ENCODE peak calls at places on chromosomes 16 and 17, in six cellular contexts. A, B, I, S, Y and T are unnamed samples.

GRCh38 chr16:83953796-83954576 is 946 bp downstream of the OSGIN1 start:
- DNase-seq in A (peak), B (no peak), I (no peak), S (peak), Y (no peak), T (peak)

GRCh38 chr17:39548494-39548893 is 59.2 kb downstream of the NEUROD2 start:
- DNase-seq in A (no peak), B (no peak), I (no peak), S (peak), Y (no peak), T (no peak)

GRCh38 chr17:9228408-9229159 is 207.3 kb downstream of the NTN1 start:
- DNase-seq in A (peak), B (no peak), I (no peak), S (peak), Y (no peak), T (no peak)

GRCh38 chr17:39687546-39688474 is at the start of gene PGAP3:
- DNase-seq in A (peak), B (peak), I (peak), S (peak), Y (peak), T (peak)

GRCh38 chr16:27495191-27495590 is 54.5 kb downstream of the GTF3C1 start:
- DNase-seq in A (peak), B (no peak), I (no peak), S (peak), Y (peak), T (no peak)

GRCh38 chr17:73228748-73229236 is 32.9 kb downstream of the CPSF4L start:
- DNase-seq in A (peak), B (peak), I (peak), S (peak), Y (peak), T (no peak)

GRCh38 chr17:7478276-7479138 is 924 bp downstream of the ZBTB4 start:
- DNase-seq in A (peak), B (peak), I (peak), S (peak), Y (peak), T (no peak)

GRCh38 chr16:81879625-81880024 is 100.5 kb downstream of the PLCG2 start:
- DNase-seq in A (no peak), B (no peak), I (no peak), S (no peak), Y (no peak), T (no peak)

GRCh38 chr16:52545157-52545543 is 1.8 kb downstream of the TOX3 start:
- DNase-seq in A (no peak), B (no peak), I (no peak), S (no peak), Y (no peak), T (no peak)

GRCh38 chr16:66478733-66479511 is 51.8 kb downstream of the BEAN1 start:
- DNase-seq in A (peak), B (peak), I (peak), S (peak), Y (peak), T (no peak)

GRCh38 chr16:66324785-66325184 is 41.7 kb upstream of the CDH5 start:
- DNase-seq in A (peak), B (no peak), I (no peak), S (no peak), Y (no peak), T (no peak)

GRCh38 chr16:7218936-7219335 is 113.7 kb upstream of the RBFOX1 start:
- DNase-seq in A (no peak), B (no peak), I (no peak), S (no peak), Y (no peak), T (no peak)

GRCh38 chr17:81481011-81481799 is 31.4 kb downstream of the ACTG1 start:
- DNase-seq in A (peak), B (peak), I (peak), S (peak), Y (peak), T (no peak)

GRCh38 chr16:57906385-57907316 is 64.3 kb downstream of the CNGB1 start:
- DNase-seq in A (peak), B (no peak), I (no peak), S (peak), Y (no peak), T (no peak)

GRCh38 chr16:80427800-80428199 is 113.0 kb upstream of the DYNLRB2 start:
- DNase-seq in A (no peak), B (no peak), I (no peak), S (no peak), Y (no peak), T (no peak)

GRCh38 chr16:83958137-83958810 is 5.2 kb downstream of the OSGIN1 start:
- DNase-seq in A (no peak), B (no peak), I (no peak), S (no peak), Y (no peak), T (no peak)

GRCh38 chr17:58308173-58308984 is 20.2 kb downstream of the TSPOAP1 start:
- DNase-seq in A (no peak), B (no peak), I (no peak), S (no peak), Y (no peak), T (no peak)
- TF ChIP-seq CTCF in A (peak), B (no peak), I (no peak), S (peak), Y (no peak), T (no peak)

DNA sequence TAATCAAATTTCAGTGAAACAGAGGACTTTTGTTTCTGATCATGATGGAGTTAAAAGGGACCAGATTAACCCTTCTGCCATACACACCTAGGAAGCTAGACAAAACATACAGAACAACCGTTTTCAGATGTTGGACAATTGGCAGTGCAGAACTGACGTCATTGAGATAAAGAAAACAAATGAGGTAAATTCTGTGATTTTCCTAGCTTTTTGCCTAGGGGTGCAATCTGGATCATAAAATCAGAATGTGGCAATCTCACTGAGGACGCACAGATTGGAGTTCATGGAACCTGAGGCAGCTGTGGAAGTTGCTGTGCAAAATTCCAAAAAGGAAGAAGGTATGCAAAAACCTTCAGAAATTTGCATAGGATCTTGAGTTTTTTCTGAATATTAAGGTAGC is 15.0 kb upstream of the USP32 start:
- DNase-seq in A (no peak), B (no peak), I (no peak), S (peak), Y (no peak), T (no peak)
- H3K4me3 ChIP-seq in A (no peak), B (no peak), I (no peak), S (no peak), Y (no peak), T (no peak)

GRCh38 chr17:10318540-10318939 is 54.3 kb downstream of the MYH13 start:
- DNase-seq in A (no peak), B (no peak), I (no peak), S (no peak), Y (no peak), T (no peak)

GRCh38 chr17:10313037-10313672 is 59.7 kb downstream of the MYH13 start:
- DNase-seq in A (no peak), B (no peak), I (no peak), S (no peak), Y (no peak), T (no peak)

GRCh38 chr17:10314332-10314731 is 58.5 kb downstream of the MYH13 start:
- DNase-seq in A (no peak), B (no peak), I (no peak), S (no peak), Y (no peak), T (no peak)

GRCh38 chr17:10316986-10317834 is 55.6 kb downstream of the MYH13 start:
- DNase-seq in A (peak), B (peak), I (peak), S (peak), Y (peak), T (no peak)
- TF ChIP-seq CTCF in A (peak), B (peak), I (peak), S (peak), Y (no peak), T (peak)

GRCh38 chr16:751152-752007 is 9.2 kb upstream of the MSLN start:
- DNase-seq in A (no peak), B (no peak), I (no peak), S (no peak), Y (no peak), T (no peak)
- H3K4me3 ChIP-seq in A (no peak), B (no peak), I (no peak), S (no peak), Y (no peak), T (no peak)

DNA sequence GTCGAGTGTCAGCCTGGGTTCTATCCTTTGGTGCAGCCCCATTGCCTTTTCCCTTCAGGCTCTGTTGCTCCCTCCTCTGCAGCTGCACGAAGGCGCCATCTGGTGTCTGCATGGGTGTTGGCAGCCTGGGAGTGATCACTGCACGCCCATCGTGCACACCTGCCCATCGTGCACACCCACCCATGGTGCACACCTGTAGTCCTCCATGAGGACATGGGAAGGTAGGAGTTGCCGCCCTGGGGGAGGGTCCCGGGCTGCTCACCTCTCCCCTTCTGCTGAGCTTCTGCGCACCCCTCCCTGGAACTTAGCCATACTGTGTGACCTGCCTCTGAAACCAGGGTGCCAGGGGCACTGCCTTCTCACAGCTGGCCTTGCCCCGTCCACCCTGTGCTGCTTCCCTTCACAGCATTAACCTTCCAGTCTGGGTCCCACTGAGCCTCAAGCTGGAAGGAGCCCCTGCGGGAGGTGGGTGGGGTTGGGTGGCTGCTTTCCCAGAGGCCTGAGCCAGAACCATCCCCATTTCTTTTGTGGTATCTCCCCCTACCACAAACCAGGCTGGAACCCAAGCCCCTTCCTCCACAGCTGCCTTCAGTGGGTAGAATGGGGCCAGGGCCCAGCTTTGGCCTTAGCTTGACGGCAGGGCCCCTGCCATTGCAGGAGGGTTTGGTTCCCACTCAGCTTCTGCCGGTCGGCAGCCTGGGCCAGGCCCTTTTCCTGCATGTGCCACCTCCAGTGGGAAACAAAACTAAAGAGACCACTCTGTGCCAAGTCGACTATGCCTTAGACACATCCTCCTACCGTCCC is 2.9 kb downstream of the CTRL start:
- DNase-seq in A (peak), B (peak), I (peak), S (peak), Y (peak), T (no peak)
- TF ChIP-seq CTCF in A (peak), B (peak), I (peak), S (peak), Y (peak), T (peak)

GRCh38 chr16:55209626-55210025 is 114.4 kb upstream of the IRX6 start:
- DNase-seq in A (no peak), B (no peak), I (no peak), S (no peak), Y (no peak), T (no peak)
- H3K4me3 ChIP-seq in A (no peak), B (no peak), I (no peak), S (no peak), Y (no peak), T (no peak)